ENCODE peak calls at places on chromosomes 1 and 21, in four cellular contexts. One of them, this sample, is unnamed.

GRCh38 chr1:23394176-23394575 is 24.5 kb upstream of the ZNF436 start:
- DNase-seq in activated B cell treated with CpG ODN at 0.5 μM for 24 hours: no peak
- DNase-seq in fibroblast of lung: peak
- DNase-seq in left ventricle myocardium inferior: no peak
- DNase-seq in this sample: no peak

GRCh38 chr1:43924516-43924915 is 9.1 kb upstream of the ARTN start:
- DNase-seq in left ventricle myocardium inferior: no peak
- DNase-seq in activated B cell treated with CpG ODN at 0.5 μM for 24 hours: no peak
- DNase-seq in fibroblast of lung: peak
- DNase-seq in this sample: no peak

GRCh38 chr21:38386967-38387366 is 111.3 kb downstream of the ERG start:
- DNase-seq in left ventricle myocardium inferior: no peak
- DNase-seq in activated B cell treated with CpG ODN at 0.5 μM for 24 hours: no peak
- DNase-seq in fibroblast of lung: peak
- DNase-seq in this sample: no peak

GRCh38 chr1:150577557-150578277 is 1.7 kb downstream of the MCL1 start:
- DNase-seq in left ventricle myocardium inferior: no peak
- DNase-seq in fibroblast of lung: peak
- DNase-seq in activated B cell treated with CpG ODN at 0.5 μM for 24 hours: no peak
- DNase-seq in this sample: no peak

GRCh38 chr1:10450156-10450801 is 448 bp downstream of the CORT start:
- DNase-seq in activated B cell treated with CpG ODN at 0.5 μM for 24 hours: no peak
- DNase-seq in fibroblast of lung: no peak
- DNase-seq in left ventricle myocardium inferior: no peak
- DNase-seq in this sample: no peak

GRCh38 chr1:33244143-33244808 is 12.0 kb upstream of the ZNF362 start:
- DNase-seq in activated B cell treated with CpG ODN at 0.5 μM for 24 hours: no peak
- DNase-seq in left ventricle myocardium inferior: no peak
- DNase-seq in fibroblast of lung: peak
- DNase-seq in this sample: no peak

GRCh38 chr1:10693497-10694273 is 102.8 kb downstream of the CASZ1 start:
- DNase-seq in left ventricle myocardium inferior: no peak
- DNase-seq in activated B cell treated with CpG ODN at 0.5 μM for 24 hours: peak
- DNase-seq in fibroblast of lung: peak
- DNase-seq in this sample: no peak

GRCh38 chr1:33818071-33818470 is 45.8 kb upstream of the HMGB4 start:
- DNase-seq in activated B cell treated with CpG ODN at 0.5 μM for 24 hours: no peak
- DNase-seq in left ventricle myocardium inferior: no peak
- DNase-seq in fibroblast of lung: no peak
- DNase-seq in this sample: no peak

GRCh38 chr1:217469983-217470382 is 160.9 kb downstream of the GPATCH2 start:
- DNase-seq in left ventricle myocardium inferior: no peak
- DNase-seq in activated B cell treated with CpG ODN at 0.5 μM for 24 hours: no peak
- DNase-seq in fibroblast of lung: no peak
- DNase-seq in this sample: no peak

GRCh38 chr21:39105836-39106235 is 77.4 kb downstream of the PSMG1 start:
- DNase-seq in activated B cell treated with CpG ODN at 0.5 μM for 24 hours: no peak
- DNase-seq in fibroblast of lung: no peak
- DNase-seq in left ventricle myocardium inferior: no peak
- DNase-seq in this sample: no peak

GRCh38 chr1:159753386-159753785 is 27.4 kb upstream of the DUSP23 start:
- DNase-seq in fibroblast of lung: no peak
- DNase-seq in left ventricle myocardium inferior: no peak
- DNase-seq in activated B cell treated with CpG ODN at 0.5 μM for 24 hours: no peak
- DNase-seq in this sample: no peak

GRCh38 chr1:161962094-161962887 is 61.4 kb downstream of the OLFML2B start:
- DNase-seq in left ventricle myocardium inferior: no peak
- DNase-seq in fibroblast of lung: peak
- DNase-seq in activated B cell treated with CpG ODN at 0.5 μM for 24 hours: no peak
- DNase-seq in this sample: no peak

GRCh38 chr1:7229186-7229585 is 443.9 kb downstream of the CAMTA1 start:
- DNase-seq in activated B cell treated with CpG ODN at 0.5 μM for 24 hours: no peak
- DNase-seq in fibroblast of lung: no peak
- DNase-seq in left ventricle myocardium inferior: no peak
- DNase-seq in this sample: no peak

GRCh38 chr1:2998503-2999100 is 22.7 kb upstream of the ACTRT2 start:
- DNase-seq in left ventricle myocardium inferior: peak
- DNase-seq in activated B cell treated with CpG ODN at 0.5 μM for 24 hours: no peak
- DNase-seq in fibroblast of lung: no peak
- DNase-seq in this sample: no peak

GRCh38 chr1:223421025-223421424 is 27.8 kb downstream of the CCDC185 start:
- DNase-seq in activated B cell treated with CpG ODN at 0.5 μM for 24 hours: no peak
- DNase-seq in fibroblast of lung: no peak
- DNase-seq in left ventricle myocardium inferior: no peak
- DNase-seq in this sample: no peak

GRCh38 chr1:228317411-228317828 is 89.2 kb downstream of the TRIM11 start:
- DNase-seq in left ventricle myocardium inferior: no peak
- DNase-seq in fibroblast of lung: no peak
- DNase-seq in activated B cell treated with CpG ODN at 0.5 μM for 24 hours: peak
- DNase-seq in this sample: no peak

GRCh38 chr1:153307221-153307600 is 5.5 kb downstream of the PGLYRP3 start:
- DNase-seq in activated B cell treated with CpG ODN at 0.5 μM for 24 hours: no peak
- DNase-seq in fibroblast of lung: no peak
- DNase-seq in left ventricle myocardium inferior: no peak
- DNase-seq in this sample: no peak

GRCh38 chr1:229370601-229371021 is 27.8 kb upstream of the CCSAP start:
- DNase-seq in fibroblast of lung: no peak
- DNase-seq in activated B cell treated with CpG ODN at 0.5 μM for 24 hours: peak
- DNase-seq in left ventricle myocardium inferior: peak
- DNase-seq in this sample: no peak

GRCh38 chr1:9105336-9105867 is 23.5 kb downstream of the GPR157 start:
- DNase-seq in left ventricle myocardium inferior: no peak
- DNase-seq in fibroblast of lung: no peak
- DNase-seq in activated B cell treated with CpG ODN at 0.5 μM for 24 hours: no peak
- DNase-seq in this sample: no peak

GRCh38 chr1:52674497-52675384 is 23.4 kb downstream of the COA7 start:
- DNase-seq in fibroblast of lung: peak
- DNase-seq in activated B cell treated with CpG ODN at 0.5 μM for 24 hours: no peak
- DNase-seq in left ventricle myocardium inferior: no peak
- DNase-seq in this sample: no peak

GRCh38 chr1:38875811-38876210 is 2.7 kb upstream of the MYCBP start:
- DNase-seq in fibroblast of lung: no peak
- DNase-seq in activated B cell treated with CpG ODN at 0.5 μM for 24 hours: no peak
- DNase-seq in left ventricle myocardium inferior: no peak
- DNase-seq in this sample: no peak

GRCh38 chr1:94079056-94079990 is 41.6 kb downstream of the ABCA4 start:
- DNase-seq in left ventricle myocardium inferior: no peak
- DNase-seq in fibroblast of lung: peak
- DNase-seq in activated B cell treated with CpG ODN at 0.5 μM for 24 hours: no peak
- DNase-seq in this sample: no peak

GRCh38 chr1:157542676-157543075 is 9.6 kb downstream of the FCRL5 start:
- DNase-seq in activated B cell treated with CpG ODN at 0.5 μM for 24 hours: no peak
- DNase-seq in fibroblast of lung: no peak
- DNase-seq in left ventricle myocardium inferior: peak
- DNase-seq in this sample: no peak

GRCh38 chr1:24752305-24752704 is 7.1 kb downstream of the CLIC4 start:
- DNase-seq in activated B cell treated with CpG ODN at 0.5 μM for 24 hours: no peak
- DNase-seq in left ventricle myocardium inferior: no peak
- DNase-seq in fibroblast of lung: no peak
- DNase-seq in this sample: no peak

GRCh38 chr1:184212649-184213314 is 161.3 kb downstream of the TSEN15 start:
- DNase-seq in left ventricle myocardium inferior: no peak
- DNase-seq in fibroblast of lung: peak
- DNase-seq in activated B cell treated with CpG ODN at 0.5 μM for 24 hours: no peak
- DNase-seq in this sample: no peak

GRCh38 chr21:42165901-42166300 is 53.0 kb upstream of the ABCG1 start:
- DNase-seq in left ventricle myocardium inferior: no peak
- DNase-seq in activated B cell treated with CpG ODN at 0.5 μM for 24 hours: no peak
- DNase-seq in fibroblast of lung: no peak
- DNase-seq in this sample: no peak

GRCh38 chr1:9882296-9882944 is 27.6 kb downstream of the CTNNBIP1 start:
- DNase-seq in activated B cell treated with CpG ODN at 0.5 μM for 24 hours: no peak
- DNase-seq in fibroblast of lung: no peak
- DNase-seq in left ventricle myocardium inferior: no peak
- DNase-seq in this sample: no peak

GRCh38 chr1:29643838-29644440 is 407.6 kb downstream of the PTPRU start:
- DNase-seq in fibroblast of lung: no peak
- DNase-seq in activated B cell treated with CpG ODN at 0.5 μM for 24 hours: no peak
- DNase-seq in left ventricle myocardium inferior: no peak
- DNase-seq in this sample: no peak

GRCh38 chr1:198771562-198772153 is 132.8 kb downstream of the PTPRC start:
- DNase-seq in activated B cell treated with CpG ODN at 0.5 μM for 24 hours: no peak
- DNase-seq in fibroblast of lung: peak
- DNase-seq in left ventricle myocardium inferior: no peak
- DNase-seq in this sample: no peak

GRCh38 chr1:197868751-197869501 is 33.5 kb upstream of the C1orf53 start:
- DNase-seq in activated B cell treated with CpG ODN at 0.5 μM for 24 hours: no peak
- DNase-seq in left ventricle myocardium inferior: no peak
- DNase-seq in fibroblast of lung: peak
- DNase-seq in this sample: no peak

GRCh38 chr1:159867322-159868064 is 5.0 kb upstream of the VSIG8 start:
- DNase-seq in left ventricle myocardium inferior: no peak
- DNase-seq in activated B cell treated with CpG ODN at 0.5 μM for 24 hours: no peak
- DNase-seq in fibroblast of lung: no peak
- DNase-seq in this sample: no peak

GRCh38 chr1:244837597-244838258 is 2.3 kb downstream of the COX20 start:
- DNase-seq in left ventricle myocardium inferior: no peak
- DNase-seq in activated B cell treated with CpG ODN at 0.5 μM for 24 hours: no peak
- DNase-seq in fibroblast of lung: peak
- DNase-seq in this sample: no peak

GRCh38 chr1:223844962-223845809 is 561 bp downstream of the TP53BP2 start:
- DNase-seq in fibroblast of lung: peak
- DNase-seq in activated B cell treated with CpG ODN at 0.5 μM for 24 hours: peak
- DNase-seq in left ventricle myocardium inferior: peak
- DNase-seq in this sample: no peak

GRCh38 chr21:32994305-32994704 is 31.4 kb upstream of the OLIG2 start:
- DNase-seq in activated B cell treated with CpG ODN at 0.5 μM for 24 hours: no peak
- DNase-seq in fibroblast of lung: peak
- DNase-seq in left ventricle myocardium inferior: no peak
- DNase-seq in this sample: no peak

GRCh38 chr1:87715471-87715870 is 386.8 kb downstream of the LMO4 start:
- DNase-seq in activated B cell treated with CpG ODN at 0.5 μM for 24 hours: no peak
- DNase-seq in left ventricle myocardium inferior: no peak
- DNase-seq in fibroblast of lung: no peak
- DNase-seq in this sample: no peak

GRCh38 chr1:26121854-26122773 is 10.5 kb downstream of the PDIK1L start:
- DNase-seq in fibroblast of lung: no peak
- DNase-seq in activated B cell treated with CpG ODN at 0.5 μM for 24 hours: no peak
- DNase-seq in left ventricle myocardium inferior: no peak
- DNase-seq in this sample: no peak

DNA sequence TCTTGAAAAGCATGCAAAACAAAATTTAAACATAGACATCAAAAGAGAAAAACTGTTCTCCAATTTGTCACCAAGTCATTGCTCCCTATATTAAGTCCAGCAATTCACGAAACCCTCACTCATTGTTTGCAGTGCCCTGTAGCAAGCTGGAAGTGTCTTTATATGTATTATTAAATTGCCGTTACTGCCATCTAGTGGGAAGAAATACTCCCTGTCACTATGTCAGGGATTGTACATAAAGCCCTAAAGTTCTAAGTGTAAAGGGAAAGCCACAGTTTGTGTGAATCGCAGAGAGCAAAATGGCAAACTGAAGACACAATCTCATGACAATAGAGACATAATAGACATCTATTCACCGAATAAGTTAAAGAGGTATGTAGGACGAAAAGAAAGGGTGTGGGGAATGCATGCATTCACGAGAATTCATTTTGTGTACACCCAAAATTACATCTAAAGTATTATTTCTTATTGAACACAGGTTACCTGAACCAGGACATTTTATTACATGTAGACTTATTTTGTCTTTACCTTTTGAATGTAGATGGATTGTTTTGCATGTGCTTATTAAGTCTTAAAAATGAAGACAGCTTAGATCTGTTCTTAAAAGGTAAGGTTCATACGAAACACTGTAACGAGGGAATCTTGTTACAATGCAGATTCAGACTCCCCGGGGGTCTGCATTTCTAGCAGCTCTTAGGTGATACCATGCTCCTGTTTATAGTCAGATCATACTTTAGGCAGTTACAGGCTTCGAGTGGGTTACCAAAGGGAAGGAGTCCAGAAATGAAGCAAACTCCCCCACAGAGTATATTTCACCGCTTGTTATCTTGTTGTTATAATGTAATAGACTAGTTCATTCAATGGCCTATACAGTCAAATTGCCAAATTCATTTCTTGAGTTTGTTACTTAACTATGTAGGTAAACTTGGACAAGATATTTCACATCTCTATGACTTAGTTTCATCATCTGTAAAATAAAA is 600.8 kb downstream of the USP25 start:
- DNase-seq in activated B cell treated with CpG ODN at 0.5 μM for 24 hours: no peak
- DNase-seq in fibroblast of lung: peak
- DNase-seq in left ventricle myocardium inferior: no peak
- DNase-seq in this sample: no peak
- TF ChIP-seq CTCF in activated B cell treated with CpG ODN at 0.5 μM for 24 hours: peak
- TF ChIP-seq CTCF in fibroblast of lung: peak
- TF ChIP-seq CTCF in left ventricle myocardium inferior: peak
- TF ChIP-seq CTCF in this sample: peak

GRCh38 chr1:50110656-50111055 is 1.9 kb downstream of the ELAVL4 start:
- DNase-seq in activated B cell treated with CpG ODN at 0.5 μM for 24 hours: no peak
- DNase-seq in fibroblast of lung: no peak
- DNase-seq in left ventricle myocardium inferior: no peak
- DNase-seq in this sample: no peak
- TF ChIP-seq CTCF in activated B cell treated with CpG ODN at 0.5 μM for 24 hours: no peak
- TF ChIP-seq CTCF in fibroblast of lung: no peak
- TF ChIP-seq CTCF in left ventricle myocardium inferior: no peak
- TF ChIP-seq CTCF in this sample: no peak

GRCh38 chr1:58032621-58033073 is 513.9 kb downstream of the OMA1 start:
- DNase-seq in left ventricle myocardium inferior: no peak
- DNase-seq in activated B cell treated with CpG ODN at 0.5 μM for 24 hours: no peak
- DNase-seq in fibroblast of lung: no peak
- DNase-seq in this sample: no peak

GRCh38 chr1:58031416-58031815 is 515.1 kb downstream of the OMA1 start:
- DNase-seq in left ventricle myocardium inferior: no peak
- DNase-seq in activated B cell treated with CpG ODN at 0.5 μM for 24 hours: no peak
- DNase-seq in fibroblast of lung: no peak
- DNase-seq in this sample: no peak

GRCh38 chr1:58033311-58033710 is 513.2 kb downstream of the OMA1 start:
- DNase-seq in left ventricle myocardium inferior: no peak
- DNase-seq in activated B cell treated with CpG ODN at 0.5 μM for 24 hours: no peak
- DNase-seq in fibroblast of lung: no peak
- DNase-seq in this sample: no peak

GRCh38 chr1:58035523-58035922 is 511.0 kb downstream of the OMA1 start:
- DNase-seq in activated B cell treated with CpG ODN at 0.5 μM for 24 hours: no peak
- DNase-seq in left ventricle myocardium inferior: no peak
- DNase-seq in fibroblast of lung: no peak
- DNase-seq in this sample: no peak
- TF ChIP-seq CTCF in activated B cell treated with CpG ODN at 0.5 μM for 24 hours: no peak
- TF ChIP-seq CTCF in left ventricle myocardium inferior: no peak
- TF ChIP-seq CTCF in fibroblast of lung: no peak
- TF ChIP-seq CTCF in this sample: no peak

GRCh38 chr1:205317311-205317917 is 4.1 kb downstream of the NUAK2 start:
- DNase-seq in activated B cell treated with CpG ODN at 0.5 μM for 24 hours: no peak
- DNase-seq in fibroblast of lung: peak
- DNase-seq in left ventricle myocardium inferior: peak
- DNase-seq in this sample: no peak
- TF ChIP-seq CTCF in activated B cell treated with CpG ODN at 0.5 μM for 24 hours: no peak
- TF ChIP-seq CTCF in fibroblast of lung: no peak
- TF ChIP-seq CTCF in left ventricle myocardium inferior: no peak
- TF ChIP-seq CTCF in this sample: no peak

This sample was measured in omental fat pad.